ENCODE peak calls at places on chromosomes 11 and 22, in eight cellular contexts. One of them, this sample, is unnamed.
A peak's percentile ranks its signal among the peaks of the same experiment; 100 is the strongest.

GRCh38 chr11:2219318-2220017 is 47.9 kb upstream of the TH start:
- DNase-seq in progenitor cell of endocrine pancreas: no peak
- DNase-seq in mucosa of descending colon: no peak
- DNase-seq in HCT116: no peak
- DNase-seq in substantia nigra: no peak
- DNase-seq in GDM1: no peak
- DNase-seq in activated T-helper 1 cell treated with anti-CD3 and anti-CD28 coated beads, Interleukin-2, amount 50 U/mL, for 16 hours: no peak
- DNase-seq in mammary epithelial cell: no peak
- DNase-seq in this sample: no peak

GRCh38 chr11:39365809-39366436 is 2093.5 kb downstream of the LRRC4C start:
- DNase-seq in progenitor cell of endocrine pancreas: no peak
- DNase-seq in mucosa of descending colon: no peak
- DNase-seq in HCT116: no peak
- DNase-seq in substantia nigra: no peak
- DNase-seq in GDM1: no peak
- DNase-seq in activated T-helper 1 cell treated with anti-CD3 and anti-CD28 coated beads, Interleukin-2, amount 50 U/mL, for 16 hours: no peak
- DNase-seq in mammary epithelial cell: peak; percentile 45
- DNase-seq in this sample: no peak

GRCh38 chr22:24175160-24175808 is 6.0 kb upstream of the SUSD2 start:
- DNase-seq in progenitor cell of endocrine pancreas: peak; percentile 51
- DNase-seq in mucosa of descending colon: peak; percentile 85
- DNase-seq in HCT116: peak; percentile 31
- DNase-seq in substantia nigra: peak; percentile 26
- DNase-seq in GDM1: no peak
- DNase-seq in activated T-helper 1 cell treated with anti-CD3 and anti-CD28 coated beads, Interleukin-2, amount 50 U/mL, for 16 hours: peak; percentile 41
- DNase-seq in mammary epithelial cell: peak; percentile 45
- DNase-seq in this sample: peak; percentile 95

GRCh38 chr11:122721964-122722266 is 66.4 kb downstream of the UBASH3B start:
- DNase-seq in progenitor cell of endocrine pancreas: no peak
- DNase-seq in mucosa of descending colon: no peak
- DNase-seq in HCT116: peak; percentile 16
- DNase-seq in substantia nigra: no peak
- DNase-seq in GDM1: no peak
- DNase-seq in activated T-helper 1 cell treated with anti-CD3 and anti-CD28 coated beads, Interleukin-2, amount 50 U/mL, for 16 hours: no peak
- DNase-seq in mammary epithelial cell: peak; percentile 83
- DNase-seq in this sample: no peak

GRCh38 chr11:63985812-63986155 is 454 bp upstream of the OTUB1 start:
- DNase-seq in progenitor cell of endocrine pancreas: no peak
- DNase-seq in mucosa of descending colon: peak; percentile 74
- DNase-seq in HCT116: no peak
- DNase-seq in substantia nigra: peak; percentile 42
- DNase-seq in GDM1: no peak
- DNase-seq in activated T-helper 1 cell treated with anti-CD3 and anti-CD28 coated beads, Interleukin-2, amount 50 U/mL, for 16 hours: peak; percentile 54
- DNase-seq in mammary epithelial cell: no peak
- DNase-seq in this sample: no peak

GRCh38 chr22:32310777-32311176 is 46.9 kb upstream of the RFPL3 start:
- DNase-seq in progenitor cell of endocrine pancreas: no peak
- DNase-seq in mucosa of descending colon: no peak
- DNase-seq in HCT116: no peak
- DNase-seq in substantia nigra: no peak
- DNase-seq in GDM1: no peak
- DNase-seq in activated T-helper 1 cell treated with anti-CD3 and anti-CD28 coated beads, Interleukin-2, amount 50 U/mL, for 16 hours: no peak
- DNase-seq in mammary epithelial cell: no peak
- DNase-seq in this sample: no peak

GRCh38 chr11:64543818-64544217 is 47.2 kb upstream of the SLC22A12 start:
- DNase-seq in progenitor cell of endocrine pancreas: no peak
- DNase-seq in mucosa of descending colon: no peak
- DNase-seq in HCT116: no peak
- DNase-seq in substantia nigra: no peak
- DNase-seq in GDM1: no peak
- DNase-seq in activated T-helper 1 cell treated with anti-CD3 and anti-CD28 coated beads, Interleukin-2, amount 50 U/mL, for 16 hours: no peak
- DNase-seq in mammary epithelial cell: no peak
- DNase-seq in this sample: no peak

GRCh38 chr11:118921121-118921928 is 4.4 kb downstream of the BCL9L start:
- DNase-seq in progenitor cell of endocrine pancreas: no peak
- DNase-seq in mucosa of descending colon: peak; percentile 63
- DNase-seq in HCT116: no peak
- DNase-seq in substantia nigra: no peak
- DNase-seq in GDM1: no peak
- DNase-seq in activated T-helper 1 cell treated with anti-CD3 and anti-CD28 coated beads, Interleukin-2, amount 50 U/mL, for 16 hours: no peak
- DNase-seq in mammary epithelial cell: peak; percentile 85
- DNase-seq in this sample: peak; percentile 93

GRCh38 chr11:108859510-108859909 is 194.6 kb downstream of the DDX10 start:
- DNase-seq in progenitor cell of endocrine pancreas: no peak
- DNase-seq in mucosa of descending colon: no peak
- DNase-seq in HCT116: no peak
- DNase-seq in substantia nigra: no peak
- DNase-seq in GDM1: no peak
- DNase-seq in activated T-helper 1 cell treated with anti-CD3 and anti-CD28 coated beads, Interleukin-2, amount 50 U/mL, for 16 hours: no peak
- DNase-seq in mammary epithelial cell: peak; percentile 63
- DNase-seq in this sample: no peak

GRCh38 chr22:45544588-45545170 is 42.0 kb downstream of the FBLN1 start:
- DNase-seq in progenitor cell of endocrine pancreas: no peak
- DNase-seq in mucosa of descending colon: no peak
- DNase-seq in HCT116: no peak
- DNase-seq in substantia nigra: no peak
- DNase-seq in GDM1: no peak
- DNase-seq in activated T-helper 1 cell treated with anti-CD3 and anti-CD28 coated beads, Interleukin-2, amount 50 U/mL, for 16 hours: no peak
- DNase-seq in mammary epithelial cell: peak; percentile 49
- DNase-seq in this sample: no peak